ENCODE peak calls at places on chromosome 18, in six cellular contexts. R is endothelial cell, W is adrenal gland, V is pancreas, Z is IMR-90, T is neural crest cell. B is an unnamed sample.

GRCh38 chr18:3048121-3048520 is 35.2 kb upstream of the LPIN2 start:
- DNase-seq in R (no peak), W (no peak), V (no peak), Z (no peak), T (no peak), B (peak; percentile 28)

GRCh38 chr18:35993013-35993412 is 20.5 kb downstream of the RMP24 start:
- DNase-seq in R (no peak), W (peak; percentile 14), V (no peak), Z (no peak), T (no peak), B (no peak)

GRCh38 chr18:56458770-56459450 is 179.5 kb downstream of the TXNL1 start:
- DNase-seq in R (no peak), W (no peak), V (no peak), Z (no peak), T (no peak), B (no peak)

GRCh38 chr18:59540819-59541218 is 156.4 kb downstream of the CCBE1 start:
- DNase-seq in R (no peak), W (no peak), V (no peak), Z (peak; percentile 52), T (no peak), B (no peak)

GRCh38 chr18:67525328-67526110 is 9.0 kb upstream of the DSEL start:
- DNase-seq in R (no peak), W (peak; percentile 84), V (no peak), Z (peak; percentile 99), T (no peak), B (no peak)

GRCh38 chr18:78376036-78376435 is 603.6 kb upstream of the SALL3 start:
- DNase-seq in R (no peak), W (no peak), V (no peak), Z (no peak), T (peak; percentile 25), B (peak; percentile 69)

GRCh38 chr18:3367491-3368091 is 82.4 kb upstream of the TGIF1 start:
- DNase-seq in R (no peak), W (no peak), V (no peak), Z (peak; percentile 7), T (no peak), B (no peak)

GRCh38 chr18:77668219-77668618 is 418.6 kb downstream of the GALR1 start:
- DNase-seq in R (no peak), W (no peak), V (no peak), Z (no peak), T (no peak), B (no peak)

GRCh38 chr18:76721207-76721996 is 101.0 kb upstream of the ZNF236 start:
- DNase-seq in R (no peak), W (no peak), V (no peak), Z (no peak), T (no peak), B (no peak)

GRCh38 chr18:48293954-48294893 is 115.0 kb downstream of the ZBTB7C start:
- DNase-seq in R (no peak), W (peak; percentile 29), V (no peak), Z (no peak), T (no peak), B (peak; percentile 67)

GRCh38 chr18:22494771-22495170 is 77.1 kb upstream of the CTAGE1 start:
- DNase-seq in R (no peak), W (no peak), V (no peak), Z (peak; percentile 64), T (no peak), B (no peak)

GRCh38 chr18:41464278-41464677 is 490.8 kb upstream of the PIK3C3 start:
- DNase-seq in R (no peak), W (no peak), V (no peak), Z (no peak), T (no peak), B (no peak)

GRCh38 chr18:55546873-55547704 is 40.9 kb downstream of the TCF4 start:
- DNase-seq in R (no peak), W (peak; percentile 10), V (no peak), Z (peak; percentile 82), T (no peak), B (no peak)

GRCh38 chr18:56574827-56575226 is 63.6 kb downstream of the TXNL1 start:
- DNase-seq in R (no peak), W (peak; percentile 65), V (no peak), Z (peak; percentile 35), T (no peak), B (no peak)

GRCh38 chr18:69401475-69402218 is 959 bp downstream of the DOK6 start:
- DNase-seq in R (peak; percentile 9), W (no peak), V (peak; percentile 54), Z (peak; percentile 8), T (no peak), B (peak; percentile 32)

GRCh38 chr18:801137-801536 is 10.9 kb downstream of the YES1 start:
- DNase-seq in R (no peak), W (no peak), V (no peak), Z (no peak), T (no peak), B (no peak)

GRCh38 chr18:53375641-53376040 is 848.8 kb downstream of the MBD2 start:
- DNase-seq in R (no peak), W (no peak), V (no peak), Z (no peak), T (no peak), B (no peak)

GRCh38 chr18:75526038-75526437 is 98.5 kb upstream of the SMIM21 start:
- DNase-seq in R (no peak), W (no peak), V (no peak), Z (no peak), T (no peak), B (no peak)

GRCh38 chr18:8943900-8944870 is 158.3 kb upstream of the NDUFV2 start:
- DNase-seq in R (no peak), W (no peak), V (no peak), Z (peak; percentile 94), T (no peak), B (no peak)

GRCh38 chr18:34718610-34719009 is 8.5 kb downstream of the DTNA start:
- DNase-seq in R (no peak), W (no peak), V (no peak), Z (no peak), T (no peak), B (no peak)

GRCh38 chr18:3283253-3283863 is 21.4 kb downstream of the MYL12B start:
- DNase-seq in R (no peak), W (no peak), V (no peak), Z (no peak), T (no peak), B (no peak)

GRCh38 chr18:59376351-59376935 is 17.4 kb upstream of the LMAN1 start:
- DNase-seq in R (no peak), W (no peak), V (no peak), Z (no peak), T (no peak), B (no peak)

GRCh38 chr18:24584777-24585176 is 124.3 kb downstream of the HRH4 start:
- DNase-seq in R (no peak), W (no peak), V (no peak), Z (no peak), T (no peak), B (no peak)

GRCh38 chr18:76450912-76451421 is 44.1 kb downstream of the ZNF516 start:
- DNase-seq in R (peak; percentile 45), W (peak; percentile 77), V (peak; percentile 56), Z (peak; percentile 72), T (no peak), B (no peak)

GRCh38 chr18:80034068-80034851 is at the start of gene RBFA:
- DNase-seq in R (peak; percentile 100), W (peak; percentile 99), V (peak; percentile 100), Z (peak; percentile 98), T (peak; percentile 100), B (peak; percentile 100)
- TF ChIP-seq CTCF in R (peak; percentile 68), W (peak; percentile 67), V (no peak), Z (peak; percentile 45), T (peak; percentile 58), B (no peak)

DNA sequence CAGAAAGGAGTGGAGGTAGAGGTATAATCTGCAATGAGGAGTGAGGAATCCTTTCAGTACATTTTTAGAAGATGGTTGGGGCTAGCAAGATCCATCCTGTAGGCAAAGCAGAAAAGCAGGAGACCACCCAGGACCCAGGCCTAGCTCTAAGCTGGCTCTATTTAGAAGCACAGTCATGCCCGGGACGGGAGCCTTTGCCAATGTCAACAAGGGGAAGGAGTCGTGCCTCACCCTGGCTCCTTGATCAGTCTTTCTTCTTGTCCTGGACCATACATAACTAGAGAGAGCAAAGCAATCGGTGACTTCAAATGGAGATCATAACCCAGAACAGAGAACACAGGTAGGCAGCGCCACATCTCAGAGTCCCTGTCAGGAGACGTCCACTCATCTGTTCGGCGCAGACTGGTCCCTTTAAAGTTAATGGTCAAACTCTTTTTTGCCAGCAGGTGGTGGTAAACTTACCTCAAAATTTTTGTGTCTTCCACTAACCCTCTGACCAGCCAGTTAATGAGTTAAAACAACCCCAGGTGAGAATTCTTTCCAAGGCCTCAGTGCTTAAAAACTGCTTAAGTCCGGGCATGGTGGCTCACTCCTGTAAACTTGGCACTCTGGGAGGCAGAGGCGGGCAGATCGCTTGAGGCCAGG is 8.0 kb downstream of the MC5R start:
- DNase-seq in R (peak; percentile 25), W (peak; percentile 22), V (no peak), Z (no peak), T (no peak), B (no peak)
- TF ChIP-seq CTCF in R (no peak), W (peak; percentile 18), V (no peak), Z (no peak), T (peak; percentile 31), B (no peak)

DNA sequence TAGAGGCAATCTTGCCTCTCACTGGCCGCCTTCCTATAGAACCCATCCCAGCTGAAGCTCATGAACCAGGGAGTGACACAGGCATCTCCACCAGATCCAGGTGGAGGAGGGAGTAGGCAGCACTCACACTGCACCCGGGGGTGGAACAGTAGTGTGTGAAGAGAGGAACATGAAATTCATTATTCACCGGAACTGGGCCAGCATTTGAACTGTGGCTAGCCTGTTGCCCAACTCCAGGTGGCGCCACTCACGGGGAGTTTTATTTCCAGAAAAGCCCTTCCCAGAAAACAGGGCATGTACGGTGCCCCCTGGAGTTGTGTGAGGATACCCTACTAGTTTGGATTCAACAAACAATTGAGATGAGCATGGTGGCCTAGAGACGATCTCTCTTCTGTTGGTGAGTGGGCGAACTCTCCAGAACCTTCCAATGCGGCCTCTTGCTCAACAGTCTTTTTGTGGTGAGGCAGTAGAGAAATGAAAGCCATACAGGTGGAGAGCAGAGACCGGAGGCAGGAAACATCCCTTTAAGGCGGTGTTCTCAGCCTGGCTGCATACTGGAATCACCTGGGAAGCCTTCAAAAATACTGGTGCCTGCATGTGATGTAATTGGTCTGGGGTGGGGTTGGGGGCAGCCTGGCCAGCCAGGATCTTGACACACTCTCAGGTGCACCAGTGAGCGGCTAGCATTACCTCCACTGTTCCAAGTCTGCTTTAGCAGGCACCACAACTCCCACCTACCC is 73.5 kb upstream of the NEDD4L start:
- DNase-seq in R (peak; percentile 10), W (no peak), V (no peak), Z (no peak), T (peak; percentile 4), B (peak; percentile 24)
- TF ChIP-seq CTCF in R (peak; percentile 51), W (no peak), V (no peak), Z (peak; percentile 24), T (peak; percentile 46), B (peak; percentile 44)

GRCh38 chr18:26181343-26181826 is 44.9 kb upstream of the TAF4B start:
- DNase-seq in R (no peak), W (no peak), V (no peak), Z (no peak), T (no peak), B (no peak)

GRCh38 chr18:26190506-26190905 is 35.7 kb upstream of the TAF4B start:
- DNase-seq in R (no peak), W (no peak), V (no peak), Z (no peak), T (no peak), B (no peak)

DNA sequence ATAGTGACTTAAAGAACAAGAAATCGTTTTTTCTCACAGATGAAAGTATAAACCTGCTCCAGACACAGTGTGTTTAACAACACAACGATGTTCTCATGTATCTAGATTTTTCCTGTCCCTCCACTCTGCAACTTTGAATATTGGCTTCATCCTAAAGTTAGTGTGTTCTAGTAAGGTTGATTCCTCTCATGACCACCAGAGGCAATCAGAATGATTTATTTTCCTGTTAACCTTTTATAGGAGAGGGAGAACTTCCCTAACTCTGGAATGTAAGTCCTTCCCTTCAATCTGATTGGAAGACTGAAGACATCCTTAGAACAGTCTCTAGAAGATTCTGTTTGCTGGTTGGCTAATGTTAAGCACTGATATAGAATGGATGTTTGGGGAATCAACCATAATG is 41.0 kb upstream of the TAF4B start:
- DNase-seq in R (no peak), W (no peak), V (no peak), Z (no peak), T (no peak), B (no peak)
- TF ChIP-seq CTCF in R (peak; percentile 63), W (no peak), V (no peak), Z (no peak), T (peak; percentile 46), B (peak; percentile 58)

B was measured in glutamatergic neuron.